ENCODE peak calls at places on chromosomes 16 and 17, in seven cellular contexts. One of them, this sample, is unnamed.

GRCh38 chr17:27446569-27447301 is 9.5 kb upstream of the KSR1 start:
- DNase-seq in thoracic aorta: no peak
- DNase-seq in fibroblast of the aortic adventitia: peak; percentile 99
- DNase-seq in GM06990: no peak
- DNase-seq in transverse colon: no peak
- DNase-seq in heart left ventricle: no peak
- DNase-seq in upper lobe of right lung: no peak
- DNase-seq in this sample: no peak

GRCh38 chr17:79820959-79821330 is 18.3 kb downstream of the CBX4 start:
- DNase-seq in heart left ventricle: no peak
- DNase-seq in GM06990: no peak
- DNase-seq in thoracic aorta: no peak
- DNase-seq in transverse colon: no peak
- DNase-seq in fibroblast of the aortic adventitia: no peak
- DNase-seq in upper lobe of right lung: no peak
- DNase-seq in this sample: no peak

GRCh38 chr17:82299452-82299851 is 18.0 kb downstream of the CD7 start:
- DNase-seq in thoracic aorta: no peak
- DNase-seq in fibroblast of the aortic adventitia: no peak
- DNase-seq in upper lobe of right lung: no peak
- DNase-seq in heart left ventricle: no peak
- DNase-seq in transverse colon: no peak
- DNase-seq in GM06990: no peak
- DNase-seq in this sample: no peak

GRCh38 chr16:84647830-84648594 is at the start of gene KLHL36:
- DNase-seq in transverse colon: peak; percentile 63
- DNase-seq in thoracic aorta: no peak
- DNase-seq in heart left ventricle: peak; percentile 54
- DNase-seq in fibroblast of the aortic adventitia: no peak
- DNase-seq in upper lobe of right lung: peak; percentile 87
- DNase-seq in GM06990: peak; percentile 63
- DNase-seq in this sample: no peak

GRCh38 chr16:84597518-84598390 is 20.1 kb downstream of the COTL1 start:
- DNase-seq in thoracic aorta: no peak
- DNase-seq in fibroblast of the aortic adventitia: no peak
- DNase-seq in heart left ventricle: no peak
- DNase-seq in upper lobe of right lung: no peak
- DNase-seq in transverse colon: no peak
- DNase-seq in GM06990: no peak
- DNase-seq in this sample: no peak

GRCh38 chr17:21296097-21297025 is 11.8 kb downstream of the MAP2K3 start:
- DNase-seq in GM06990: no peak
- DNase-seq in transverse colon: no peak
- DNase-seq in thoracic aorta: no peak
- DNase-seq in fibroblast of the aortic adventitia: no peak
- DNase-seq in heart left ventricle: no peak
- DNase-seq in upper lobe of right lung: peak; percentile 64
- DNase-seq in this sample: no peak

GRCh38 chr16:55488306-55488705 is 9.3 kb downstream of the MMP2 start:
- DNase-seq in fibroblast of the aortic adventitia: no peak
- DNase-seq in heart left ventricle: no peak
- DNase-seq in transverse colon: no peak
- DNase-seq in upper lobe of right lung: no peak
- DNase-seq in thoracic aorta: no peak
- DNase-seq in GM06990: no peak
- DNase-seq in this sample: no peak

GRCh38 chr17:50518265-50519023 is 10.2 kb downstream of the MYCBPAP start:
- DNase-seq in thoracic aorta: no peak
- DNase-seq in upper lobe of right lung: no peak
- DNase-seq in fibroblast of the aortic adventitia: no peak
- DNase-seq in transverse colon: no peak
- DNase-seq in GM06990: no peak
- DNase-seq in heart left ventricle: no peak
- DNase-seq in this sample: no peak

DNA sequence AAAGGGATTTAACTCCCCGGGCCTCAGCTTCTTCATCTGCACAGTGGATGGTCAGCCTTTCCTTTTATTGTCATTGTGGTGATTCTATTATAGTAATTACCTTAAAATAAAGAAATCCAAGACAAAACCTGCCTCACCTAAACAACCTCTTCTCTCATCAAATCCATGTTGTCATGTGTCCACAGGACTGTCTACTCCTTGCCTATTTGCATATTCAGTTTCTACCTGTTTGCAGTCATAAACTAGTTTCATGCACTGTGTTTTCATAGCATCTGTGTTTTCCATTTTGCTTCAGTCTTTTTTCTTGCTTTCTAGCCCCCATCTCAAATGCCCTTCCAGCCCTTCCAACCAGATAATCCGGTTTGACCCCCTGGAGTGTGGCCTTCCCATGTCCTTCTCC is 44.3 kb upstream of the CPNE2 start:
- DNase-seq in heart left ventricle: no peak
- DNase-seq in GM06990: no peak
- DNase-seq in transverse colon: no peak
- DNase-seq in fibroblast of the aortic adventitia: no peak
- DNase-seq in thoracic aorta: no peak
- DNase-seq in upper lobe of right lung: no peak
- DNase-seq in this sample: no peak
- TF ChIP-seq CTCF in heart left ventricle: no peak
- TF ChIP-seq CTCF in GM06990: no peak
- TF ChIP-seq CTCF in transverse colon: no peak
- TF ChIP-seq CTCF in fibroblast of the aortic adventitia: no peak
- TF ChIP-seq CTCF in thoracic aorta: no peak
- TF ChIP-seq CTCF in upper lobe of right lung: no peak
- TF ChIP-seq CTCF in this sample: no peak

GRCh38 chr17:44111777-44112176 is 11.7 kb downstream of the HDAC5 start:
- DNase-seq in transverse colon: no peak
- DNase-seq in upper lobe of right lung: no peak
- DNase-seq in thoracic aorta: no peak
- DNase-seq in fibroblast of the aortic adventitia: no peak
- DNase-seq in GM06990: no peak
- DNase-seq in heart left ventricle: no peak
- DNase-seq in this sample: no peak
- H3K4me3 ChIP-seq in transverse colon: no peak overlapping the region
- H3K4me3 ChIP-seq in upper lobe of right lung: no peak overlapping the region
- H3K4me3 ChIP-seq in thoracic aorta: peak overlapping the region; percentile 80
- H3K4me3 ChIP-seq in fibroblast of the aortic adventitia: no peak overlapping the region
- H3K4me3 ChIP-seq in GM06990: peak overlapping the region; percentile 70
- H3K4me3 ChIP-seq in heart left ventricle: peak overlapping the region; percentile 56
- H3K4me3 ChIP-seq in this sample: peak overlapping the region; percentile 54

DNA sequence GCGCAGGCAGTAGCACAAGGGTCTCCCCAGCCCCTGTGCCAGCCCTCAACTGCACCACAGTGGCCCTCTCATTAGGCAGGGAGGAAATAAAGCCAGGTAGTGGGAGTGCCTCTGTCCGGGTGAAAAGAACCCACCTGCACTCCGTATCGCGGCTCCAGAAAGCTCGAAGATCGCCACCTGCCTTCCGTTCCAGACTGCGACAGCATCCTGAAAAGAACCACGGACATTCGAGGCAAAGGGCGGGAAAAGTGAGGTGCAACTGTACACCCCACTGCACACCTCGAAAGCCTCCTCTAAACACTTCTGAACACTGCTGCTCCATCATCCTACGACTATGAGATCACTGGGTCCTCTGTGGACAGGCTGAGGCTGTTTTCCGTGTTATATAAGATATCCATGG is 28.7 kb downstream of the IFT140 start:
- DNase-seq in heart left ventricle: no peak
- DNase-seq in fibroblast of the aortic adventitia: no peak
- DNase-seq in thoracic aorta: no peak
- DNase-seq in upper lobe of right lung: no peak
- DNase-seq in GM06990: no peak
- DNase-seq in transverse colon: no peak
- DNase-seq in this sample: no peak
- TF ChIP-seq CTCF in heart left ventricle: no peak
- TF ChIP-seq CTCF in fibroblast of the aortic adventitia: no peak
- TF ChIP-seq CTCF in thoracic aorta: no peak
- TF ChIP-seq CTCF in upper lobe of right lung: no peak
- TF ChIP-seq CTCF in GM06990: no peak
- TF ChIP-seq CTCF in transverse colon: no peak
- TF ChIP-seq CTCF in this sample: no peak

GRCh38 chr17:42018988-42019387 is 902 bp upstream of the NKIRAS2 start:
- DNase-seq in upper lobe of right lung: no peak
- DNase-seq in heart left ventricle: no peak
- DNase-seq in GM06990: no peak
- DNase-seq in fibroblast of the aortic adventitia: no peak
- DNase-seq in transverse colon: no peak
- DNase-seq in thoracic aorta: no peak
- DNase-seq in this sample: no peak

GRCh38 chr17:42017866-42018200 is 594 bp upstream of the DNAJC7 start:
- DNase-seq in fibroblast of the aortic adventitia: no peak
- DNase-seq in thoracic aorta: no peak
- DNase-seq in upper lobe of right lung: no peak
- DNase-seq in heart left ventricle: no peak
- DNase-seq in GM06990: no peak
- DNase-seq in transverse colon: no peak
- DNase-seq in this sample: no peak

GRCh38 chr17:42019509-42020404 is at the start of gene NKIRAS2:
- DNase-seq in transverse colon: peak; percentile 96
- DNase-seq in heart left ventricle: peak; percentile 97
- DNase-seq in upper lobe of right lung: peak; percentile 98
- DNase-seq in fibroblast of the aortic adventitia: peak; percentile 83
- DNase-seq in GM06990: peak; percentile 93
- DNase-seq in thoracic aorta: peak; percentile 67
- DNase-seq in this sample: peak; percentile 68

GRCh38 chr17:42016952-42017865 is at the start of gene DNAJC7:
- DNase-seq in thoracic aorta: peak; percentile 75
- DNase-seq in fibroblast of the aortic adventitia: peak; percentile 88
- DNase-seq in heart left ventricle: peak; percentile 96
- DNase-seq in GM06990: peak; percentile 92
- DNase-seq in upper lobe of right lung: peak; percentile 96
- DNase-seq in transverse colon: peak; percentile 91
- DNase-seq in this sample: peak; percentile 81

GRCh38 chr17:42018339-42018738 is 1.1 kb upstream of the DNAJC7 start:
- DNase-seq in upper lobe of right lung: no peak
- DNase-seq in transverse colon: no peak
- DNase-seq in GM06990: no peak
- DNase-seq in thoracic aorta: no peak
- DNase-seq in heart left ventricle: no peak
- DNase-seq in fibroblast of the aortic adventitia: no peak
- DNase-seq in this sample: no peak
- H3K4me3 ChIP-seq in upper lobe of right lung: peak overlapping the region; percentile 93
- H3K4me3 ChIP-seq in transverse colon: peak overlapping the region; percentile 83
- H3K4me3 ChIP-seq in GM06990: peak overlapping the region; percentile 99
- H3K4me3 ChIP-seq in thoracic aorta: peak overlapping the region; percentile 95
- H3K4me3 ChIP-seq in heart left ventricle: peak overlapping the region; percentile 83
- H3K4me3 ChIP-seq in fibroblast of the aortic adventitia: peak overlapping the region; percentile 98
- H3K4me3 ChIP-seq in this sample: peak overlapping the region; percentile 97

GRCh38 chr17:31266042-31266441 is 31.0 kb downstream of the OMG start:
- DNase-seq in fibroblast of the aortic adventitia: no peak
- DNase-seq in GM06990: no peak
- DNase-seq in thoracic aorta: no peak
- DNase-seq in heart left ventricle: no peak
- DNase-seq in upper lobe of right lung: no peak
- DNase-seq in transverse colon: no peak
- DNase-seq in this sample: no peak
- TF ChIP-seq CTCF in fibroblast of the aortic adventitia: no peak
- TF ChIP-seq CTCF in GM06990: peak; percentile 40
- TF ChIP-seq CTCF in thoracic aorta: no peak
- TF ChIP-seq CTCF in heart left ventricle: no peak
- TF ChIP-seq CTCF in upper lobe of right lung: peak; percentile 22
- TF ChIP-seq CTCF in transverse colon: no peak
- TF ChIP-seq CTCF in this sample: peak; percentile 41

GRCh38 chr17:71024172-71024571 is 854.8 kb downstream of the KCNJ2 start:
- DNase-seq in transverse colon: no peak
- DNase-seq in fibroblast of the aortic adventitia: no peak
- DNase-seq in GM06990: no peak
- DNase-seq in upper lobe of right lung: no peak
- DNase-seq in heart left ventricle: no peak
- DNase-seq in thoracic aorta: no peak
- DNase-seq in this sample: no peak
- H3K4me3 ChIP-seq in transverse colon: no peak overlapping the region
- H3K4me3 ChIP-seq in fibroblast of the aortic adventitia: no peak overlapping the region
- H3K4me3 ChIP-seq in GM06990: no peak overlapping the region
- H3K4me3 ChIP-seq in upper lobe of right lung: no peak overlapping the region
- H3K4me3 ChIP-seq in heart left ventricle: no peak overlapping the region
- H3K4me3 ChIP-seq in thoracic aorta: no peak overlapping the region
- H3K4me3 ChIP-seq in this sample: no peak overlapping the region

GRCh38 chr16:31428277-31428597 is at the start of gene COX6A2:
- DNase-seq in transverse colon: no peak
- DNase-seq in upper lobe of right lung: peak; percentile 40
- DNase-seq in heart left ventricle: peak; percentile 86
- DNase-seq in GM06990: no peak
- DNase-seq in fibroblast of the aortic adventitia: no peak
- DNase-seq in thoracic aorta: no peak
- DNase-seq in this sample: no peak

GRCh38 chr16:31428638-31429247 is 583 bp upstream of the COX6A2 start:
- DNase-seq in upper lobe of right lung: no peak
- DNase-seq in transverse colon: no peak
- DNase-seq in thoracic aorta: no peak
- DNase-seq in GM06990: no peak
- DNase-seq in fibroblast of the aortic adventitia: no peak
- DNase-seq in heart left ventricle: no peak
- DNase-seq in this sample: no peak

GRCh38 chr16:31430380-31431052 is 2.4 kb upstream of the COX6A2 start:
- DNase-seq in thoracic aorta: no peak
- DNase-seq in transverse colon: no peak
- DNase-seq in upper lobe of right lung: no peak
- DNase-seq in fibroblast of the aortic adventitia: no peak
- DNase-seq in GM06990: no peak
- DNase-seq in heart left ventricle: no peak
- DNase-seq in this sample: no peak

GRCh38 chr16:31427441-31428276 is 501 bp downstream of the COX6A2 start:
- DNase-seq in fibroblast of the aortic adventitia: peak; percentile 50
- DNase-seq in upper lobe of right lung: peak; percentile 81
- DNase-seq in transverse colon: peak; percentile 45
- DNase-seq in GM06990: no peak
- DNase-seq in thoracic aorta: no peak
- DNase-seq in heart left ventricle: peak; percentile 73
- DNase-seq in this sample: no peak

GRCh38 chr16:31429314-31429713 is 1.2 kb upstream of the COX6A2 start:
- DNase-seq in heart left ventricle: peak; percentile 49
- DNase-seq in fibroblast of the aortic adventitia: no peak
- DNase-seq in thoracic aorta: no peak
- DNase-seq in upper lobe of right lung: no peak
- DNase-seq in GM06990: no peak
- DNase-seq in transverse colon: no peak
- DNase-seq in this sample: no peak
- TF ChIP-seq CTCF in heart left ventricle: no peak
- TF ChIP-seq CTCF in fibroblast of the aortic adventitia: no peak
- TF ChIP-seq CTCF in thoracic aorta: no peak
- TF ChIP-seq CTCF in upper lobe of right lung: no peak
- TF ChIP-seq CTCF in GM06990: no peak
- TF ChIP-seq CTCF in transverse colon: no peak
- TF ChIP-seq CTCF in this sample: no peak